ENCODE peak calls at places on chromosome 1, in five cellular contexts. Y, J, U, B and V are unnamed samples.

GRCh38 chr1:195482137-195482536 is 1126.1 kb downstream of the KCNT2 start:
- DNase-seq in Y (no peak), J (no peak), U (no peak), B (no peak), V (no peak)

GRCh38 chr1:7389201-7389785 is 381.8 kb upstream of the VAMP3 start:
- DNase-seq in Y (no peak), J (peak), U (no peak), B (peak), V (no peak)

GRCh38 chr1:14968251-14968812 is 185.2 kb upstream of the TMEM51 start:
- DNase-seq in Y (no peak), J (no peak), U (no peak), B (no peak), V (peak)

GRCh38 chr1:90879281-90879680 is 142.6 kb downstream of the ZNF644 start:
- DNase-seq in Y (no peak), J (no peak), U (no peak), B (no peak), V (no peak)

GRCh38 chr1:39061951-39062350 is 35.8 kb downstream of the NDUFS5 start:
- DNase-seq in Y (no peak), J (no peak), U (no peak), B (no peak), V (no peak)

GRCh38 chr1:76084029-76084627 is 9.6 kb downstream of the ST6GALNAC3 start:
- DNase-seq in Y (no peak), J (no peak), U (no peak), B (no peak), V (no peak)

GRCh38 chr1:25197235-25197930 is 34.9 kb downstream of the SYF2 start:
- DNase-seq in Y (no peak), J (no peak), U (no peak), B (no peak), V (no peak)

GRCh38 chr1:59605184-59605583 is 209.6 kb upstream of the HOOK1 start:
- DNase-seq in Y (no peak), J (no peak), U (no peak), B (no peak), V (no peak)

GRCh38 chr1:210252621-210253041 is 20.0 kb downstream of the SERTAD4 start:
- DNase-seq in Y (peak), J (no peak), U (no peak), B (peak), V (peak)

GRCh38 chr1:183227963-183228649 is 42.0 kb downstream of the LAMC2 start:
- DNase-seq in Y (peak), J (no peak), U (no peak), B (peak), V (peak)

GRCh38 chr1:26321315-26322041 is 3.7 kb downstream of the CD52 start:
- DNase-seq in Y (peak), J (peak), U (peak), B (peak), V (peak)

GRCh38 chr1:8540266-8540926 is 222.5 kb downstream of the SLC45A1 start:
- DNase-seq in Y (no peak), J (no peak), U (no peak), B (no peak), V (no peak)

GRCh38 chr1:27496604-27497155 is 6.7 kb upstream of the WASF2 start:
- DNase-seq in Y (peak), J (no peak), U (no peak), B (peak), V (peak)

GRCh38 chr1:7504438-7504720 is 266.7 kb upstream of the VAMP3 start:
- DNase-seq in Y (no peak), J (no peak), U (no peak), B (no peak), V (no peak)

GRCh38 chr1:191831572-191831971 is 326.7 kb upstream of the RGS18 start:
- DNase-seq in Y (no peak), J (no peak), U (no peak), B (no peak), V (no peak)

GRCh38 chr1:117093091-117093534 is 28.4 kb downstream of the TRIM45 start:
- DNase-seq in Y (no peak), J (no peak), U (no peak), B (peak), V (no peak)

GRCh38 chr1:13700521-13701273 is 709 bp downstream of the PRDM2 start:
- DNase-seq in Y (peak), J (no peak), U (peak), B (peak), V (peak)

GRCh38 chr1:4214826-4215225 is 314.8 kb upstream of the C1orf174 start:
- DNase-seq in Y (no peak), J (no peak), U (no peak), B (no peak), V (no peak)

GRCh38 chr1:171670739-171671138 is 18.3 kb upstream of the MYOC start:
- DNase-seq in Y (no peak), J (no peak), U (no peak), B (no peak), V (no peak)

GRCh38 chr1:1602941-1603506 is 3.1 kb upstream of the FNDC10 start:
- DNase-seq in Y (no peak), J (no peak), U (no peak), B (no peak), V (no peak)

GRCh38 chr1:246632584-246633168 is 66.4 kb downstream of the CNST start:
- DNase-seq in Y (no peak), J (no peak), U (no peak), B (no peak), V (no peak)

GRCh38 chr1:7614576-7615074 is 156.5 kb upstream of the VAMP3 start:
- DNase-seq in Y (no peak), J (no peak), U (no peak), B (no peak), V (no peak)

GRCh38 chr1:200033511-200034261 is 6.2 kb downstream of the NR5A2 start:
- DNase-seq in Y (no peak), J (no peak), U (no peak), B (peak), V (no peak)

GRCh38 chr1:87644500-87645245 is 316.0 kb downstream of the LMO4 start:
- DNase-seq in Y (no peak), J (no peak), U (no peak), B (no peak), V (no peak)

GRCh38 chr1:24884751-24885150 is 45.3 kb downstream of the RUNX3 start:
- DNase-seq in Y (no peak), J (no peak), U (no peak), B (no peak), V (no peak)

GRCh38 chr1:150258275-150258666 is 697 bp downstream of the CA14 start:
- DNase-seq in Y (no peak), J (no peak), U (no peak), B (no peak), V (no peak)

GRCh38 chr1:112762541-112763141 is 47.5 kb upstream of the PPM1J start:
- DNase-seq in Y (no peak), J (no peak), U (no peak), B (no peak), V (no peak)

GRCh38 chr1:23727362-23727811 is 15.9 kb upstream of the ELOA start:
- DNase-seq in Y (no peak), J (no peak), U (no peak), B (no peak), V (no peak)

DNA sequence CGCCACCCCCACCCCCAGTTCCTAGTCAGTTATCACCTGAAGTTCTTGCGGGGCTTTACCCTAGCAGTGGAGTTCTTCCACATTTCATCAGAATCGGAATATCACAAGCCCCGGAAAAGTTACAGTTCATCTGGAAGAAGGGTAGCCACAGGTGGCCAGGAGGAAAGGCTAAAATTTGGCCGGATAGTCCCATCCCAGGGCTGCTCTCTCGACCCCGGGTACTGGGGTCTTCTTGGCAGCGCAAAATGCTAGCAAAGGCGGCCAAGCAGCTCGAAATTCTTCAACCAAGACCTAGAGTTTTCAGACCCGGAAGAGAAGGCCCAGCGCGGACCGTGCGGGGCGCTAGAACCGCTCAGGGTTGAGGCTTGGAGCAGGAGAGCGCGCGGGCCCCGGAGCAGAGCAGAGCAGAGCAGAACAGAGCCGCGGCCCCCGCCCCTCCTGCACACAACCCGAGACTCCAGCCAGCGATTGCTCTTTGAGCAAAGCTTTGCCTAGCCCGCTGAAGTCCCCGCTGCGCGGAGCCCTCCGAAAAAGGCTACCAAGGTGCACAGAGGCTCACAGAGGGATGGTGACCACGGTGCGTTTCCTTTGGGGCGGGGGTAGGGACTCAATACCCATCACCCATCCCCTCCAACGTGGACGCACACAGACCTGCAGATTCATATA is 8.1 kb downstream of the HLX start:
- DNase-seq in Y (peak), J (no peak), U (no peak), B (peak), V (peak)
- TF ChIP-seq CTCF in Y (no peak), J (no peak), U (no peak), B (peak), V (no peak)

GRCh38 chr1:153750026-153750995 is 22.5 kb downstream of the INTS3 start:
- DNase-seq in Y (peak), J (no peak), U (no peak), B (no peak), V (no peak)
- TF ChIP-seq CTCF in Y (no peak), J (no peak), U (no peak), B (peak), V (no peak)

GRCh38 chr1:45854724-45855123 is 51.3 kb downstream of the MAST2 start:
- DNase-seq in Y (no peak), J (no peak), U (no peak), B (peak), V (no peak)
- TF ChIP-seq CTCF in Y (no peak), J (no peak), U (no peak), B (peak), V (no peak)

DNA sequence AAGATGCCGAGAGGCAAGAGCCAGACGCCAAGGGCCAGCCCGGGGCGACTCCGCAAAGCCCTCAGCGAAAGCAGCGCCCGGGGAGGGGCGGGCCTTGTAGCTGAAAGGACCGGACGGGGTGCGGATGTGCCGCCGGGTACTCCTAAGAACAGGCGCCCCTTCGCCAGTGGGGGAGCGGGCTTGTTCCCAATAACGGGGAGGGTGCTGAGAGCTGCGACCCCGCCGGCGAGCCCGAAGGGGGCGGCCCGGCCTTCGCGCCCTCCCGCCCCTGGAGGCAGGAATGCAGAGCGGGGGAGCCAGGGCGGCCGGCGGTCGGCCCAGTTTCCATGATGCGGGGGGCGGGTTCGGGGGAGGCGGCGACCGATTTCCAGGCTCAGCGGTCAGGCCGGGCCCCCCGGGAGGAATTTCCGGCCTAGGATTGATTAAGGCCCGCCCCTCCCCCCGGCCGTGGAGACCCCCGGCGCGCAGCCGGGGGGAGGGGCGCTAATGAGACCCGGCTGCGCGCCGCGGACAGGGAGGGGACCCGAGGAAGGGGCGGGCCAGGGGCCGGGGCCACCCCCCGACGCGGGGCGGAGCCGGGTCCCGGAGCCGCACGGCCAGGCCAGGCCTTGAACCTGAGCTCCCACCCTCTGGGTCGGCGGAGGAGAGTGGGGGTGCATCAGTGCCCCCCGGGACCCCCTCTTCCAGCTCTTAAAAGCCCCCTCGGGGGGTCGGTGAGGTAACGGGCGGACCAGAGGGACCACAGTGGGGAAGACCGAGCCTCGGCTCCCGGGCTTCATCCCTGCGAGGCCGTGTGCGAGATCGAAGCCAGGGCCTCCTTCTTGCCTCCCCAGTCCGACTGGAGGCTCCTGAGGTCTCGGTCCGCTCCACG is 898 bp upstream of the TMEM200B start:
- DNase-seq in Y (peak), J (peak), U (peak), B (peak), V (peak)
- TF ChIP-seq CTCF in Y (peak), J (peak), U (no peak), B (peak), V (peak)

GRCh38 chr1:77987942-77988341 is 9.1 kb upstream of the FUBP1 start:
- DNase-seq in Y (no peak), J (no peak), U (no peak), B (no peak), V (no peak)

GRCh38 chr1:77991638-77992037 is 12.8 kb upstream of the FUBP1 start:
- DNase-seq in Y (no peak), J (no peak), U (no peak), B (no peak), V (no peak)

GRCh38 chr1:77990629-77991204 is 11.8 kb upstream of the FUBP1 start:
- DNase-seq in Y (no peak), J (no peak), U (no peak), B (no peak), V (no peak)

GRCh38 chr1:77986810-77987209 is 7.9 kb upstream of the FUBP1 start:
- DNase-seq in Y (no peak), J (no peak), U (no peak), B (no peak), V (no peak)

DNA sequence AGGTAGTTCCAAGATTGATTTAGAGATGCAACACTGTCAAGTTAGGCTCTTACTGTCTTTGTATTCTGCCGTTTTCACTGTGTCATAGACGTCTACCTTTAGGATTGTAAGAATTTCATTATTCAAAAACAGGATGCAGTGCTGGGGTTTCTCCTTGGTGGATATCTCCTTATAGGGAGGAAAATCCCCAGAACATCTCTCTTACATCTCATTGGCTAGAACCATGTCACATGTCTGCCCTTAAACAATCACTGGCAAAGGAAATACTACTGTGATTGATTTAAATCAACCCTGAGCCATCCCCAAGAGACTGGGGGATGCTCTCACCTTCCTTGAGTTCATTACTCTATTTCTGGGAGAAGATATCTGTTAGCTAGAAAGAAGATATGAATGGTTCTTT is 10.9 kb upstream of the FUBP1 start:
- DNase-seq in Y (no peak), J (no peak), U (no peak), B (no peak), V (no peak)
- TF ChIP-seq CTCF in Y (no peak), J (no peak), U (no peak), B (no peak), V (no peak)

GRCh38 chr1:187262731-187263130 is 434.0 kb downstream of the PLA2G4A start:
- DNase-seq in Y (no peak), J (no peak), U (no peak), B (no peak), V (no peak)

GRCh38 chr1:187266051-187266450 is 437.3 kb downstream of the PLA2G4A start:
- DNase-seq in Y (no peak), J (no peak), U (no peak), B (no peak), V (no peak)

GRCh38 chr1:187261637-187262036 is 432.9 kb downstream of the PLA2G4A start:
- DNase-seq in Y (no peak), J (no peak), U (no peak), B (no peak), V (no peak)

GRCh38 chr1:187267745-187268277 is 439.1 kb downstream of the PLA2G4A start:
- DNase-seq in Y (no peak), J (no peak), U (no peak), B (no peak), V (no peak)

GRCh38 chr1:187264995-187265602 is 436.4 kb downstream of the PLA2G4A start:
- DNase-seq in Y (peak), J (no peak), U (no peak), B (peak), V (peak)
- TF ChIP-seq CTCF in Y (no peak), J (peak), U (no peak), B (peak), V (peak)

GRCh38 chr1:232335751-232336274 is 294.1 kb downstream of the SIPA1L2 start:
- DNase-seq in Y (no peak), J (no peak), U (no peak), B (no peak), V (peak)
- TF ChIP-seq CTCF in Y (no peak), J (no peak), U (no peak), B (no peak), V (no peak)

GRCh38 chr1:44021581-44022321 is 9.5 kb downstream of the SLC6A9 start:
- DNase-seq in Y (no peak), J (no peak), U (no peak), B (no peak), V (no peak)
- TF ChIP-seq CTCF in Y (no peak), J (peak), U (no peak), B (peak), V (no peak)

DNA sequence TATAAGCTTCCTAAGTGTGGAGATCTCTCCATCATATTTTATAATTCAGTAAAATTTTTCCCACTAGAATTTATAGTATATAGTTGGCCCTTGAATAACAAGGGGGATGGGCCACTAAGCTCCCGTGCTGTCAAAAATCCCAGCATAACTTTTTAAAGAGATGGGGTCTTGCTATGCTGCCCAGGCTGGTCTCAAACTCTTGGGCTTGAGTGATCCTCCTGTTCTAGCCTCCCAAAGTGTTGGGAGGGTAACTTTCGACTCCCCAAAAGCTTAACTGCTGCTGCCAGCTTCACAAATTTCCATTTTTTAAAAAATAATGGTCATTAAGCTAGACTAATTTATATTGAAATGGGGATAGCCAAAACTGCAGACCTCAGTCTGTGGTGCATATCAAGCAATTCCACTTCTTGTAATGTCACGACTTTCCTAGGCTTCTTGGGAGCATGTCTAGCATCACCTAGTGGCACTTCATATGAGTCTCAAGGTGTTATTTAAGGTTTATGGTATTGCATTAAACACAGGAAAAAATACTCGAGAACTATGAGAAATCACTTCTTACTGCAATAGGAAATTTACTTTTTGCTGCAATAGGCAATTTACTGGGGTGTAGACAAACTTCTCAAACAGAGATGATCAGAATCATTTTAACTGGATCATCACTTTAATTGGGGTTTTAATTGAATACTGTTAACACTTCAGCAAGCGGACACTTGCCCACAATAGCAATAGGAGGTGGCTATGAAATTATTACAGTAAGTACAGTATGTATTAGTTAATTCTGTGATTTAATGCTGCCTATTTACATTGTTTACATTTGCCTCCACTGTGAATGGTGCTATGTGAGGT is 19.3 kb upstream of the ACTA1 start:
- DNase-seq in Y (no peak), J (no peak), U (no peak), B (no peak), V (no peak)
- TF ChIP-seq CTCF in Y (no peak), J (peak), U (no peak), B (peak), V (no peak)